ENCODE peak calls at places on chromosomes 3 and 15, in nine cellular contexts. One of them, this sample, is unnamed.

GRCh38 chr3:27253831-27254230 is 115.4 kb downstream of the NEK10 start:
- DNase-seq in NAMALWA: peak; percentile 56
- DNase-seq in fibroblast of the aortic adventitia: peak; percentile 49
- DNase-seq in GM04503: no peak
- DNase-seq in right cardiac atrium: no peak
- DNase-seq in activated CD8-positive, alpha-beta memory T cell treated with anti-CD3 and anti-CD28 coated beads, Interleukin-2, amount 50 U/mL, for 48 hours: peak; percentile 50
- DNase-seq in iris pigment epithelial cell: peak; percentile 51
- DNase-seq in activated naive CD8-positive, alpha-beta T cell treated with anti-CD3 and anti-CD28 coated beads for 36 hours: peak; percentile 13
- DNase-seq in left kidney: peak; percentile 54
- DNase-seq in this sample: peak; percentile 43

GRCh38 chr3:194100856-194101390 is 35.0 kb upstream of the HES1 start:
- DNase-seq in NAMALWA: no peak
- DNase-seq in fibroblast of the aortic adventitia: no peak
- DNase-seq in GM04503: no peak
- DNase-seq in right cardiac atrium: no peak
- DNase-seq in activated CD8-positive, alpha-beta memory T cell treated with anti-CD3 and anti-CD28 coated beads, Interleukin-2, amount 50 U/mL, for 48 hours: no peak
- DNase-seq in iris pigment epithelial cell: no peak
- DNase-seq in activated naive CD8-positive, alpha-beta T cell treated with anti-CD3 and anti-CD28 coated beads for 36 hours: no peak
- DNase-seq in left kidney: no peak
- DNase-seq in this sample: no peak

GRCh38 chr3:12139111-12139511 is 19.6 kb downstream of the TIMP4 start:
- DNase-seq in NAMALWA: peak; percentile 41
- DNase-seq in fibroblast of the aortic adventitia: peak; percentile 79
- DNase-seq in GM04503: no peak
- DNase-seq in right cardiac atrium: peak; percentile 72
- DNase-seq in activated CD8-positive, alpha-beta memory T cell treated with anti-CD3 and anti-CD28 coated beads, Interleukin-2, amount 50 U/mL, for 48 hours: no peak
- DNase-seq in iris pigment epithelial cell: peak; percentile 68
- DNase-seq in activated naive CD8-positive, alpha-beta T cell treated with anti-CD3 and anti-CD28 coated beads for 36 hours: peak; percentile 30
- DNase-seq in left kidney: peak; percentile 74
- DNase-seq in this sample: no peak

GRCh38 chr15:61008915-61009314 is 220.2 kb downstream of the RORA start:
- DNase-seq in NAMALWA: no peak
- DNase-seq in fibroblast of the aortic adventitia: no peak
- DNase-seq in GM04503: no peak
- DNase-seq in right cardiac atrium: no peak
- DNase-seq in activated CD8-positive, alpha-beta memory T cell treated with anti-CD3 and anti-CD28 coated beads, Interleukin-2, amount 50 U/mL, for 48 hours: no peak
- DNase-seq in iris pigment epithelial cell: no peak
- DNase-seq in activated naive CD8-positive, alpha-beta T cell treated with anti-CD3 and anti-CD28 coated beads for 36 hours: no peak
- DNase-seq in left kidney: no peak
- DNase-seq in this sample: peak; percentile 71

GRCh38 chr3:27105904-27106303 is 263.3 kb downstream of the NEK10 start:
- DNase-seq in NAMALWA: no peak
- DNase-seq in fibroblast of the aortic adventitia: no peak
- DNase-seq in GM04503: no peak
- DNase-seq in right cardiac atrium: no peak
- DNase-seq in activated CD8-positive, alpha-beta memory T cell treated with anti-CD3 and anti-CD28 coated beads, Interleukin-2, amount 50 U/mL, for 48 hours: no peak
- DNase-seq in iris pigment epithelial cell: no peak
- DNase-seq in activated naive CD8-positive, alpha-beta T cell treated with anti-CD3 and anti-CD28 coated beads for 36 hours: no peak
- DNase-seq in left kidney: peak; percentile 19
- DNase-seq in this sample: no peak

GRCh38 chr3:80553211-80553610 is 785.4 kb upstream of the ROBO1 start:
- DNase-seq in NAMALWA: no peak
- DNase-seq in fibroblast of the aortic adventitia: no peak
- DNase-seq in GM04503: no peak
- DNase-seq in right cardiac atrium: no peak
- DNase-seq in activated CD8-positive, alpha-beta memory T cell treated with anti-CD3 and anti-CD28 coated beads, Interleukin-2, amount 50 U/mL, for 48 hours: no peak
- DNase-seq in iris pigment epithelial cell: no peak
- DNase-seq in activated naive CD8-positive, alpha-beta T cell treated with anti-CD3 and anti-CD28 coated beads for 36 hours: no peak
- DNase-seq in left kidney: no peak
- DNase-seq in this sample: no peak

GRCh38 chr3:10594915-10595314 is 89.5 kb upstream of the ATP2B2 start:
- DNase-seq in NAMALWA: peak; percentile 77
- DNase-seq in fibroblast of the aortic adventitia: peak; percentile 46
- DNase-seq in GM04503: no peak
- DNase-seq in right cardiac atrium: peak; percentile 61
- DNase-seq in activated CD8-positive, alpha-beta memory T cell treated with anti-CD3 and anti-CD28 coated beads, Interleukin-2, amount 50 U/mL, for 48 hours: peak; percentile 63
- DNase-seq in iris pigment epithelial cell: peak; percentile 66
- DNase-seq in activated naive CD8-positive, alpha-beta T cell treated with anti-CD3 and anti-CD28 coated beads for 36 hours: peak; percentile 49
- DNase-seq in left kidney: peak; percentile 96
- DNase-seq in this sample: peak; percentile 40

GRCh38 chr3:56976666-56977560 is 83.6 kb upstream of the SPATA12 start:
- DNase-seq in NAMALWA: no peak
- DNase-seq in fibroblast of the aortic adventitia: peak; percentile 70
- DNase-seq in GM04503: peak; percentile 32
- DNase-seq in right cardiac atrium: peak; percentile 54
- DNase-seq in activated CD8-positive, alpha-beta memory T cell treated with anti-CD3 and anti-CD28 coated beads, Interleukin-2, amount 50 U/mL, for 48 hours: no peak
- DNase-seq in iris pigment epithelial cell: peak; percentile 36
- DNase-seq in activated naive CD8-positive, alpha-beta T cell treated with anti-CD3 and anti-CD28 coated beads for 36 hours: no peak
- DNase-seq in left kidney: peak; percentile 86
- DNase-seq in this sample: peak; percentile 42

GRCh38 chr15:94417464-94418293 is 186.3 kb downstream of the MCTP2 start:
- DNase-seq in NAMALWA: no peak
- DNase-seq in fibroblast of the aortic adventitia: peak; percentile 0
- DNase-seq in GM04503: no peak
- DNase-seq in right cardiac atrium: no peak
- DNase-seq in activated CD8-positive, alpha-beta memory T cell treated with anti-CD3 and anti-CD28 coated beads, Interleukin-2, amount 50 U/mL, for 48 hours: no peak
- DNase-seq in iris pigment epithelial cell: no peak
- DNase-seq in activated naive CD8-positive, alpha-beta T cell treated with anti-CD3 and anti-CD28 coated beads for 36 hours: no peak
- DNase-seq in left kidney: no peak
- DNase-seq in this sample: peak; percentile 29

GRCh38 chr3:128619146-128619890 is 31.3 kb downstream of the RPN1 start:
- DNase-seq in NAMALWA: no peak
- DNase-seq in fibroblast of the aortic adventitia: peak; percentile 64
- DNase-seq in GM04503: peak; percentile 45
- DNase-seq in right cardiac atrium: no peak
- DNase-seq in activated CD8-positive, alpha-beta memory T cell treated with anti-CD3 and anti-CD28 coated beads, Interleukin-2, amount 50 U/mL, for 48 hours: no peak
- DNase-seq in iris pigment epithelial cell: peak; percentile 98
- DNase-seq in activated naive CD8-positive, alpha-beta T cell treated with anti-CD3 and anti-CD28 coated beads for 36 hours: peak; percentile 27
- DNase-seq in left kidney: no peak
- DNase-seq in this sample: no peak

GRCh38 chr3:58577269-58577821 is at the start of gene FAM107A:
- DNase-seq in NAMALWA: no peak
- DNase-seq in fibroblast of the aortic adventitia: peak; percentile 85
- DNase-seq in GM04503: peak; percentile 64
- DNase-seq in right cardiac atrium: peak; percentile 89
- DNase-seq in activated CD8-positive, alpha-beta memory T cell treated with anti-CD3 and anti-CD28 coated beads, Interleukin-2, amount 50 U/mL, for 48 hours: no peak
- DNase-seq in iris pigment epithelial cell: peak; percentile 66
- DNase-seq in activated naive CD8-positive, alpha-beta T cell treated with anti-CD3 and anti-CD28 coated beads for 36 hours: no peak
- DNase-seq in left kidney: peak; percentile 64
- DNase-seq in this sample: no peak

GRCh38 chr3:53102601-53103147 is 27.6 kb downstream of the RFT1 start:
- DNase-seq in NAMALWA: peak; percentile 11
- DNase-seq in fibroblast of the aortic adventitia: no peak
- DNase-seq in GM04503: no peak
- DNase-seq in right cardiac atrium: no peak
- DNase-seq in activated CD8-positive, alpha-beta memory T cell treated with anti-CD3 and anti-CD28 coated beads, Interleukin-2, amount 50 U/mL, for 48 hours: no peak
- DNase-seq in iris pigment epithelial cell: no peak
- DNase-seq in activated naive CD8-positive, alpha-beta T cell treated with anti-CD3 and anti-CD28 coated beads for 36 hours: peak; percentile 56
- DNase-seq in left kidney: peak; percentile 32
- DNase-seq in this sample: no peak

GRCh38 chr3:82100378-82100777 is 338.9 kb upstream of the GBE1 start:
- DNase-seq in NAMALWA: no peak
- DNase-seq in fibroblast of the aortic adventitia: peak; percentile 51
- DNase-seq in GM04503: peak; percentile 15
- DNase-seq in right cardiac atrium: peak; percentile 30
- DNase-seq in activated CD8-positive, alpha-beta memory T cell treated with anti-CD3 and anti-CD28 coated beads, Interleukin-2, amount 50 U/mL, for 48 hours: no peak
- DNase-seq in iris pigment epithelial cell: peak; percentile 38
- DNase-seq in activated naive CD8-positive, alpha-beta T cell treated with anti-CD3 and anti-CD28 coated beads for 36 hours: no peak
- DNase-seq in left kidney: peak; percentile 54
- DNase-seq in this sample: no peak